ENCODE peak calls at places on chromosomes 2 and 18, in seven cellular contexts. O, A, I, J, P, L and T are unnamed samples.

GRCh38 chr18:64164883-64165282 is 16.0 kb upstream of the LINC00305 start:
- DNase-seq in O (no peak), A (no peak), I (no peak), J (no peak), P (no peak), L (no peak), T (no peak)

GRCh38 chr2:15974565-15975260 is 34.4 kb downstream of the MYCN start:
- DNase-seq in O (no peak), A (no peak), I (no peak), J (no peak), P (no peak), L (no peak), T (no peak)

GRCh38 chr2:11669454-11670291 is at the start of gene NTSR2:
- DNase-seq in O (no peak), A (no peak), I (peak; percentile 24), J (peak; percentile 87), P (peak; percentile 33), L (peak; percentile 89), T (peak; percentile 59)

GRCh38 chr18:57629399-57629798 is 7.8 kb upstream of the NARS1 start:
- DNase-seq in O (no peak), A (no peak), I (no peak), J (no peak), P (no peak), L (no peak), T (no peak)

GRCh38 chr2:148875387-148876051 is 492 bp downstream of the KIF5C start:
- DNase-seq in O (no peak), A (no peak), I (no peak), J (no peak), P (no peak), L (peak; percentile 20), T (no peak)

GRCh38 chr2:240759454-240759853 is 60.6 kb downstream of the KIF1A start:
- DNase-seq in O (no peak), A (no peak), I (no peak), J (no peak), P (no peak), L (no peak), T (no peak)

GRCh38 chr2:44843641-44844040 is 97.9 kb upstream of the SIX3 start:
- DNase-seq in O (no peak), A (no peak), I (no peak), J (no peak), P (peak; percentile 16), L (no peak), T (no peak)

GRCh38 chr2:45283764-45284620 is 274.7 kb upstream of the SIX2 start:
- DNase-seq in O (peak; percentile 97), A (no peak), I (peak; percentile 74), J (peak; percentile 21), P (no peak), L (no peak), T (no peak)

GRCh38 chr2:28475088-28475580 is 20.7 kb upstream of the PLB1 start:
- DNase-seq in O (no peak), A (no peak), I (no peak), J (no peak), P (no peak), L (no peak), T (no peak)

GRCh38 chr2:67267238-67267637 is 129.9 kb upstream of the ETAA1 start:
- DNase-seq in O (no peak), A (no peak), I (no peak), J (no peak), P (no peak), L (no peak), T (no peak)

DNA sequence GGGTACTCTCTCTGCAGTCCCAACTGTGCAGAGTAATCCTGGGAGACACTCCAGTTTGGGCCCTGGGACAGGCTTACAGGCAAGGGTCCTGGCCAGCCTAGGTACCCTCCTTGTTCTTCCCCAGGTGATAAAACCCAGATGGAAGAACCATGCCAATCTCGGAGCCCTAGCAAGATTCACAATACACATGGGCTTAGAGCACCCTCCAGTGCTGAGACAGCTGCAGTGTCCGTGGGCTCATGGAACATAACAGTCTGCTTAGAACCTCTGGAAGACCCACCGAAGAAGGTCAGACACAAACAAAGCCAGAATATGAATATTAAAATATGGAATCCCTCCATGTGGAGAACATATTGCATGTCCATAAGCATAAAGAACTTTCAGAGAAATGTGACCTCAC is 568.1 kb downstream of the KCNJ3 start:
- DNase-seq in O (no peak), A (no peak), I (no peak), J (no peak), P (no peak), L (no peak), T (no peak)
- TF ChIP-seq CTCF in O (no peak), A (no peak), I (no peak), J (no peak), P (no peak), L (no peak), T (peak; percentile 24)

DNA sequence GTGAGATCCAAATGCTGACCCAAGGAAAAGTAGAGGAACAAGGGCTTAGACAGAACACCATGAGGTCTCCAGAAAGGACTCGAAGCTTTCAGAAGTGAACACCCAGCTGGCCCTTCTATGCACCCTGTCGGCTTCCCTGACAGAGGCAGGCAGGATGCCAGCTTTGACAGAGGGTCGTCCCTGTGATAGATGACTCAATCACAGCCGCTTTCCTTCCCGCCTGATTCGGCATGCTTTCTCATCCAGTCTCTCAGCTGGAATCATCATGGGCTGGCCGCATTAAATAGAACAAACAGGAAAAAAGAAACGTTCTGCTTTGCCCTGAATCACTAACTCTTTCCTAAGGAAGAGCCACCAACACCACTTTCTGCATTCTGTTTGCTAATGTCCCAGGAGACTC is 140.3 kb upstream of the RAB12 start:
- DNase-seq in O (no peak), A (no peak), I (peak; percentile 49), J (no peak), P (no peak), L (peak; percentile 31), T (no peak)
- TF ChIP-seq CTCF in O (no peak), A (no peak), I (no peak), J (no peak), P (no peak), L (no peak), T (no peak)

DNA sequence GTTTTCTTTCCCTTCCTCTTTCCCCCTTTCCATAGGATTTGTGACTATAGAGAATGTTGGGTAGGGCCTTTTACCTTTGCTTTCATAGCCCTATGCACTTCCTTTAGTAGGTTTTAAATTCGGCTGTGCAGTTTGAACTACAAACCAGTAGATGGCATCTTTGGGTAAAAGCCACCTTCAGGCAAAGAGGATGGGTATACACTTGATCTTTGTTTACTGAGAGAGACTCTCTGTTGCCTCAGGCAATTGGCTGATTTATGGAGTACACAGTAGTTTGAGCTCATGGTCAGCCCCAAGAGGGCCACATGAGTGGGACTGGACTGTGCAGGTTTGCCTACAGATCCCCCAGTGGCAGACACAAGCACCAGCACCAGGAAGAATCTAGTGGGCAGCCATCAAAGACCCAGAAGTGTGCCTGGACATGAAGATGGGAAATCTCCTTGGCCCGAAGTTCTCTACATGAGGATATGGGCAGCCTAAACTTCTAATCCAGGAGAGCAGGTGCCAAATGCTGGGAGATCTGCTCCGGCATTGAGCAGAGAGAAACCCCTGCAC is 1304.3 kb upstream of the DDX18 start:
- DNase-seq in O (peak; percentile 73), A (peak; percentile 63), I (no peak), J (peak; percentile 55), P (no peak), L (peak; percentile 4), T (peak; percentile 8)
- TF ChIP-seq CTCF in O (peak; percentile 75), A (peak; percentile 77), I (no peak), J (peak; percentile 61), P (no peak), L (peak; percentile 57), T (peak; percentile 73)

GRCh38 chr2:186503827-186504606 is 18.0 kb downstream of the ZC3H15 start:
- DNase-seq in O (peak; percentile 67), A (no peak), I (no peak), J (peak; percentile 22), P (no peak), L (no peak), T (no peak)
- TF ChIP-seq CTCF in O (peak; percentile 77), A (peak; percentile 57), I (no peak), J (peak; percentile 60), P (peak; percentile 43), L (peak; percentile 53), T (peak; percentile 79)

GRCh38 chr2:238596571-238597551 is 170.1 kb downstream of the ASB1 start:
- DNase-seq in O (peak; percentile 94), A (no peak), I (peak; percentile 62), J (peak; percentile 69), P (no peak), L (no peak), T (no peak)
- TF ChIP-seq CTCF in O (no peak), A (no peak), I (no peak), J (no peak), P (no peak), L (no peak), T (no peak)

GRCh38 chr2:144481666-144482065 is 38.3 kb downstream of the ZEB2 start:
- DNase-seq in O (peak; percentile 64), A (no peak), I (no peak), J (no peak), P (no peak), L (no peak), T (no peak)
- TF ChIP-seq CTCF in O (no peak), A (no peak), I (no peak), J (no peak), P (no peak), L (no peak), T (no peak)

GRCh38 chr2:200308421-200309295 is 2.2 kb downstream of the SPATS2L start:
- DNase-seq in O (peak; percentile 49), A (no peak), I (no peak), J (peak; percentile 33), P (no peak), L (no peak), T (no peak)
- TF ChIP-seq CTCF in O (peak; percentile 49), A (no peak), I (peak; percentile 6), J (peak; percentile 31), P (no peak), L (no peak), T (no peak)

GRCh38 chr2:105969552-105969951 is 224.5 kb downstream of the UXS1 start:
- DNase-seq in O (peak; percentile 27), A (no peak), I (no peak), J (no peak), P (no peak), L (no peak), T (peak; percentile 26)
- TF ChIP-seq CTCF in O (peak; percentile 48), A (peak; percentile 41), I (peak; percentile 57), J (peak; percentile 23), P (no peak), L (no peak), T (peak; percentile 60)

DNA sequence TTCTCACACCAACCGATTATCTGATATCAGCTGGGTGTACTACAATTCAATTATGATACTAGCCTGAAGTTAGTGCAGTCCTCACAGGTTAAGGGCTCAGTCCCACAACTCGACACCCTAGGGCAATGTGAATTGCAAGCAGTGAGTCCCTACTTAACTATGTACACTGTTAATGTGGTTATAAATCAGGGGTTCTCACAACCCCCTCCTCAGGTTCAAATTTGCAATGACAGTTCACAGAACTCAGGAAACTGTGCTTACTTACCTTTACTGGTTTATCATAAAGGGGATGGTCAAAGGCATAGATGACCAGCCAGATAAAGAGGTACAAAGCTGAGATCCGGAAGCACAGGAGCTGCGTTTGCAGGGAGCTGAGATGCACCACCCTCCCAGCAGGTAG is 1379.1 kb upstream of the CDH2 start:
- DNase-seq in O (no peak), A (no peak), I (no peak), J (no peak), P (no peak), L (no peak), T (no peak)
- TF ChIP-seq CTCF in O (peak; percentile 20), A (no peak), I (no peak), J (no peak), P (no peak), L (no peak), T (no peak)